ENCODE peak calls at places on chromosomes 13 and 19, in four cellular contexts. One of them, this sample, is unnamed.

GRCh38 chr19:5324947-5325346 is 15.7 kb downstream of the PTPRS start:
- DNase-seq in HCT116: no peak
- DNase-seq in transverse colon: no peak
- DNase-seq in tibial nerve: no peak
- DNase-seq in this sample: no peak

GRCh38 chr19:44988896-44989563 is 12.2 kb upstream of the RELB start:
- DNase-seq in tibial nerve: peak
- DNase-seq in HCT116: peak
- DNase-seq in transverse colon: peak
- DNase-seq in this sample: peak

GRCh38 chr13:108200781-108201398 is 14.4 kb downstream of the LIG4 start:
- DNase-seq in transverse colon: no peak
- DNase-seq in tibial nerve: no peak
- DNase-seq in HCT116: no peak
- DNase-seq in this sample: no peak

GRCh38 chr13:80101040-80101439 is 239.9 kb downstream of the SPRY2 start:
- DNase-seq in transverse colon: no peak
- DNase-seq in HCT116: no peak
- DNase-seq in tibial nerve: no peak
- DNase-seq in this sample: no peak

GRCh38 chr19:14580623-14581237 is 2.2 kb upstream of the CLEC17A start:
- DNase-seq in tibial nerve: no peak
- DNase-seq in transverse colon: no peak
- DNase-seq in HCT116: no peak
- DNase-seq in this sample: no peak

GRCh38 chr19:53553865-53554791 is 16.2 kb downstream of the ZNF331 start:
- DNase-seq in HCT116: no peak
- DNase-seq in tibial nerve: peak
- DNase-seq in transverse colon: peak
- DNase-seq in this sample: peak

GRCh38 chr13:33115274-33115673 is 99.1 kb downstream of the KL start:
- DNase-seq in HCT116: no peak
- DNase-seq in transverse colon: no peak
- DNase-seq in tibial nerve: no peak
- DNase-seq in this sample: no peak

GRCh38 chr19:798415-799075 is 1.3 kb downstream of the PTBP1 start:
- DNase-seq in transverse colon: peak
- DNase-seq in tibial nerve: no peak
- DNase-seq in HCT116: no peak
- DNase-seq in this sample: no peak

GRCh38 chr19:50932690-50933083 is 20.2 kb downstream of the KLK5 start:
- DNase-seq in transverse colon: no peak
- DNase-seq in tibial nerve: no peak
- DNase-seq in HCT116: no peak
- DNase-seq in this sample: no peak

GRCh38 chr13:43041368-43041921 is 18.1 kb downstream of the DNAJC15 start:
- DNase-seq in tibial nerve: no peak
- DNase-seq in HCT116: no peak
- DNase-seq in transverse colon: no peak
- DNase-seq in this sample: no peak

GRCh38 chr13:43448605-43449004 is 338.2 kb downstream of the ENOX1 start:
- DNase-seq in HCT116: no peak
- DNase-seq in tibial nerve: no peak
- DNase-seq in transverse colon: no peak
- DNase-seq in this sample: no peak

GRCh38 chr13:43516401-43516826 is 270.4 kb downstream of the ENOX1 start:
- DNase-seq in transverse colon: no peak
- DNase-seq in HCT116: no peak
- DNase-seq in tibial nerve: no peak
- DNase-seq in this sample: no peak

GRCh38 chr19:29542327-29542726 is 16.5 kb downstream of the VSTM2B start:
- DNase-seq in transverse colon: no peak
- DNase-seq in tibial nerve: no peak
- DNase-seq in HCT116: no peak
- DNase-seq in this sample: no peak

GRCh38 chr13:98083507-98083906 is 59.4 kb upstream of the FARP1 start:
- DNase-seq in HCT116: no peak
- DNase-seq in tibial nerve: no peak
- DNase-seq in transverse colon: no peak
- DNase-seq in this sample: peak

GRCh38 chr13:51211910-51212309 is 10.3 kb upstream of the FAM124A start:
- DNase-seq in tibial nerve: no peak
- DNase-seq in transverse colon: no peak
- DNase-seq in HCT116: no peak
- DNase-seq in this sample: no peak

GRCh38 chr13:75761373-75761772 is 125.2 kb downstream of the LMO7 start:
- DNase-seq in tibial nerve: no peak
- DNase-seq in transverse colon: no peak
- DNase-seq in HCT116: no peak
- DNase-seq in this sample: no peak

GRCh38 chr13:97141564-97142005 is 80.5 kb upstream of the MBNL2 start:
- DNase-seq in tibial nerve: no peak
- DNase-seq in HCT116: peak
- DNase-seq in transverse colon: peak
- DNase-seq in this sample: peak

GRCh38 chr13:26601669-26602068 is 44.2 kb downstream of the WASF3 start:
- DNase-seq in transverse colon: no peak
- DNase-seq in HCT116: no peak
- DNase-seq in tibial nerve: no peak
- DNase-seq in this sample: no peak

GRCh38 chr19:2815191-2815614 is 4.5 kb upstream of the ZNF554 start:
- DNase-seq in HCT116: no peak
- DNase-seq in tibial nerve: no peak
- DNase-seq in transverse colon: no peak
- DNase-seq in this sample: no peak

GRCh38 chr19:34494601-34495000 is 13.0 kb downstream of the WTIP start:
- DNase-seq in tibial nerve: no peak
- DNase-seq in transverse colon: no peak
- DNase-seq in HCT116: no peak
- DNase-seq in this sample: no peak

GRCh38 chr19:6458695-6459355 is 767 bp downstream of the SLC25A23 start:
- DNase-seq in tibial nerve: no peak
- DNase-seq in transverse colon: peak
- DNase-seq in HCT116: no peak
- DNase-seq in this sample: no peak

GRCh38 chr19:343941-344624 is 513 bp downstream of the MIER2 start:
- DNase-seq in tibial nerve: no peak
- DNase-seq in HCT116: no peak
- DNase-seq in transverse colon: no peak
- DNase-seq in this sample: peak

GRCh38 chr19:46789371-46789770 is 977 bp upstream of the SLC1A5 start:
- DNase-seq in transverse colon: no peak
- DNase-seq in tibial nerve: no peak
- DNase-seq in HCT116: no peak
- DNase-seq in this sample: no peak

GRCh38 chr19:15265849-15266248 is 33.6 kb upstream of the EPHX3 start:
- DNase-seq in tibial nerve: peak
- DNase-seq in HCT116: no peak
- DNase-seq in transverse colon: peak
- DNase-seq in this sample: peak

GRCh38 chr19:5057860-5058259 is 88.9 kb downstream of the KDM4B start:
- DNase-seq in tibial nerve: no peak
- DNase-seq in HCT116: no peak
- DNase-seq in transverse colon: no peak
- DNase-seq in this sample: peak

GRCh38 chr13:111540486-111540885 is 220.0 kb downstream of the TEX29 start:
- DNase-seq in tibial nerve: no peak
- DNase-seq in transverse colon: no peak
- DNase-seq in HCT116: no peak
- DNase-seq in this sample: no peak

GRCh38 chr19:4553092-4553695 is 6.3 kb downstream of the SEMA6B start:
- DNase-seq in HCT116: no peak
- DNase-seq in transverse colon: no peak
- DNase-seq in tibial nerve: no peak
- DNase-seq in this sample: no peak

GRCh38 chr19:4518345-4519171 is at the start of gene PLIN4:
- DNase-seq in transverse colon: peak
- DNase-seq in HCT116: no peak
- DNase-seq in tibial nerve: no peak
- DNase-seq in this sample: peak

DNA sequence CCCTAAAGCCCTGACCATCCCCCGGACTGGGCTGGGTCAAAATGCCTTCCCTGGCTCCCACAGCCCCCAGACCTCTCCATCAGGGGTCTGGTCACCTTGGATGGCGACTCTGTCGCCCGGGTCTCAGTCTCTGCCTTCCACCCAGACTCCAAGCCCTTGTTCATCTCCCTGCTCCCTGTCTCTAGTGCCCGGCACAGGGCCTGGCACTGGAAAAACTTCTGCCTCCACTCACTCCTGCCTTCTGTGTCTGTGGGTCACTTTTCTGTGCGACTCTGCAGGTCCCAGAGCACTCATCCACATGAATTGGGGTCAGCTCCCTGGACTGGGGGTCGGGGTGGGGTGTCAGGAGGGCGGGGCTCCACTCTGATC is 1.1 kb downstream of the ZNF787 start:
- DNase-seq in HCT116: no peak
- DNase-seq in tibial nerve: no peak
- DNase-seq in transverse colon: no peak
- DNase-seq in this sample: no peak
- TF ChIP-seq POLR2A in HCT116: no peak
- TF ChIP-seq POLR2A in tibial nerve: no peak
- TF ChIP-seq POLR2A in transverse colon: no peak
- TF ChIP-seq POLR2A in this sample: no peak

DNA sequence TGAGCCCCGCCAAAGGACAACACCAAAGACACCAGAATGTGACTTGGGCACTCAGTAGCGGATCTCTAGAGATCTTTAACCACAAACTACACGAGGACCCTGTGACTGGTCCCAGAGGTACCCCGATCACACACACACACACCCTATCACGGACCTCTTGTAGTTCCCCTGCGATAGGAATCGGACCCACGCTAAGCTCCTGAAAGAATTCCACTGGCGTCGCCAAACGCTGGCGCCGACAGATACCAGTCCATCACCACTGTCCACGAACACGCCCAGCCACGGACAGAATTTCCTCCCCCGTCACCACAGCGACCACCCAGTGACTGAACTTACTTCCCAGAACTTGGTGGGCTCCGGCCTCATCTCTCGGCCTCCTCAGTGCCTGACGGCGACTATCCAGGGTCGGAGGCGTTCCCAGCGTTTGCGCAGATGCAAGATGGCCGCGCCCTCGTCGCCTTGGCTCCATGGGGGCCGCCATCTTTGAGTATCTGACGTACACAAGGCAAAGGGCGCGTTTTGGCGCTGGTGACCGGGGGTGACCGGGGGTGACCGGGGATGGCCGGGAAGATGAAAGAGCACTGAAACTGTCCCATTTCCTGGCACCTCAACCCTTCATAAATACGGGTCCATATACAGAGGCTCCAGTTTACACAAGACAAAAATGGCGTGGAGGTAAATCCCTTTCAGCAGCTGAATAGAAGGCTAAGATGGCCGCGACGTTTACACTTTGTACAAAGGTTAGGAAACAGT is at the start of gene ZNF615:
- DNase-seq in tibial nerve: peak
- DNase-seq in transverse colon: peak
- DNase-seq in HCT116: peak
- DNase-seq in this sample: peak
- TF ChIP-seq POLR2A in tibial nerve: peak
- TF ChIP-seq POLR2A in transverse colon: no peak
- TF ChIP-seq POLR2A in HCT116: no peak
- TF ChIP-seq POLR2A in this sample: peak

DNA sequence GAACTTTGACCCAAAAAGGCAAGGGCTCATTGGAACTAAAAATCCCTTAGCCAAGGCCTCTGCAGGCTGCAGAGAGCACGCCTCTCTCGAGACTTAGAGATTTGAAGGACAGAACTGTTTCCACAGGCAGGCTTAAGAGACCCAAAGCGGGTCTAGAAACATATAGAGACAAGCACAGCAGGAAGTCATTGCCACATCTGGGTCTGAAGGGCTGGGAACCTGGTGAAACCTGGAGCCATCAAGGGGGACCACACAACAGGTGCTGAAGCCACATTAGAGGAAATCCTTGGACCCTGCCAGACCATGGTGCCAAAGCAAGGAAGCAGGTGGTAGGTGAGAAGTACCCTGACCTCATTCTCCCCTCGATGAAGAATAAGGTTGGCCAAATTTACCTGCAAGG is 33.8 kb upstream of the LRCH1 start:
- DNase-seq in transverse colon: no peak
- DNase-seq in HCT116: no peak
- DNase-seq in tibial nerve: no peak
- DNase-seq in this sample: no peak
- TF ChIP-seq POLR2A in transverse colon: no peak
- TF ChIP-seq POLR2A in HCT116: no peak
- TF ChIP-seq POLR2A in tibial nerve: no peak
- TF ChIP-seq POLR2A in this sample: no peak

GRCh38 chr13:40770934-40771618 is at the start of gene MRPS31:
- DNase-seq in transverse colon: peak
- DNase-seq in tibial nerve: peak
- DNase-seq in HCT116: peak
- DNase-seq in this sample: peak
- TF ChIP-seq POLR2A in transverse colon: peak
- TF ChIP-seq POLR2A in tibial nerve: peak
- TF ChIP-seq POLR2A in HCT116: peak
- TF ChIP-seq POLR2A in this sample: peak

GRCh38 chr19:37594982-37595382 is 306 bp downstream of the ZNF540 start:
- DNase-seq in transverse colon: peak
- DNase-seq in HCT116: no peak
- DNase-seq in tibial nerve: peak
- DNase-seq in this sample: peak

GRCh38 chr19:37594064-37594981 is at the start of the genes ZNF540 and ZNF571:
- DNase-seq in tibial nerve: peak
- DNase-seq in HCT116: no peak
- DNase-seq in transverse colon: peak
- DNase-seq in this sample: peak
- TF ChIP-seq POLR2A in tibial nerve: peak
- TF ChIP-seq POLR2A in HCT116: no peak
- TF ChIP-seq POLR2A in transverse colon: peak
- TF ChIP-seq POLR2A in this sample: peak

DNA sequence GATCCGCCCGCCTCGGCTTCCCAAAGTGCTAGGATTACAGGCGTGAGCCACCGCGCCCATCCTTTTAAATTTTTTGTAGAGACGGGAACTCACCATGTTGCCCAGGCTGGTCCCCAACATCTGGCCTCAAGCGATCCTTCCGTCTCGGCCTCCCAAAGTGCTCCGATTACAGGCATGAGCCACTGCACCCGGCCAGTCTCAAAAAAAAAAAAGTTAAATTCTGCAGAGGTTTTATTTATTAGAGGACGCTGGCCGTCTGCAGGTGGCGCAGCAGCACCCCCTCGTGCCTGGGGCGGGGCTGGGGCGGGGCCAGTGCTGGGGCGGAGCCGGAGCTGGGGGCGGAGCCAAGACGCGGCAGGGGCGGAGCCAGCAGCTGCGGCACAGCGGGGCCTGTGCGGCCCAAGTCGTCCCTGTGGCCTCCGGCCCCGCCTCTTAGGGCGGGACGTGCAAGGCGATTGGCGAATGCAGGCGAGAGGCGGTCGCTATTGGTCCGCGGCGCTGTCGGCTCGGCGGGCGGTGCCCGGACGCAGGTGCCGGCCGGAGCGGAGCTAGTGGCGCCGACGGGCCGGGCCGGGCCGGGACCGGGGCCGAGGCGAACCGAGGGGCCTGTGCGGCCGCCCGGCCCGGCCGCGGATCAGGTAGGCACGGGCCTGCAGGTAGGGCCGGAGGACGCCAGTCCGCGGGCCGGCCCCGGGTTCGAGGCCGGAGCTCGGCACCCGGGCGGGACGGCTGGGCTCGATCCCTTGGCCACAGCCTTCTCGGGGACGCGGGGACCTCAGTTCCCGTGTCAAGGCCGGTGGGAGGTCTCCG is at the start of gene MARCHF2:
- DNase-seq in HCT116: peak
- DNase-seq in tibial nerve: peak
- DNase-seq in transverse colon: peak
- DNase-seq in this sample: peak
- TF ChIP-seq POLR2A in HCT116: no peak
- TF ChIP-seq POLR2A in tibial nerve: peak
- TF ChIP-seq POLR2A in transverse colon: no peak
- TF ChIP-seq POLR2A in this sample: peak